ENCODE peak calls at places on chromosomes 12 and 14, in five cellular contexts. X is stimulated activated CD8-positive, alpha-beta memory T cell treated with anti-CD3 and anti-CD28 coated beads, Interleukin-15, amount 100 ng/mL, for 4 hours; I is endothelial cell; T is AG04449; O is sigmoid colon. Z is an unnamed sample.

GRCh38 chr12:130104596-130105253 is 57.5 kb upstream of the FZD10 start:
- DNase-seq in X (no peak), I (no peak), T (no peak), O (no peak), Z (no peak)

GRCh38 chr12:98399532-98399931 is 115.9 kb upstream of the TMPO start:
- DNase-seq in X (peak), I (no peak), T (no peak), O (no peak), Z (no peak)

GRCh38 chr12:10372534-10372931 is 17.3 kb downstream of the KLRK1 start:
- DNase-seq in X (no peak), I (no peak), T (no peak), O (no peak), Z (no peak)

GRCh38 chr14:92287987-92288386 is 35.0 kb upstream of the SLC24A4 start:
- DNase-seq in X (no peak), I (no peak), T (no peak), O (no peak), Z (no peak)

GRCh38 chr14:90642239-90642717 is 174.0 kb downstream of the TTC7B start:
- DNase-seq in X (no peak), I (no peak), T (no peak), O (no peak), Z (no peak)

GRCh38 chr14:26282578-26282977 is 315.3 kb downstream of the NOVA1 start:
- DNase-seq in X (no peak), I (no peak), T (no peak), O (no peak), Z (no peak)

GRCh38 chr14:76326918-76327689 is 48.8 kb upstream of the ESRRB start:
- DNase-seq in X (no peak), I (no peak), T (no peak), O (peak), Z (no peak)

GRCh38 chr12:54398995-54399793 is 14.7 kb upstream of the ZNF385A start:
- DNase-seq in X (peak), I (peak), T (no peak), O (peak), Z (no peak)

GRCh38 chr12:28114488-28114887 is 75.8 kb upstream of the CCDC91 start:
- DNase-seq in X (no peak), I (no peak), T (no peak), O (no peak), Z (no peak)

GRCh38 chr14:90091393-90091792 is 29.6 kb downstream of the KCNK13 start:
- DNase-seq in X (no peak), I (no peak), T (no peak), O (no peak), Z (no peak)

GRCh38 chr14:61841145-61841544 is 78.9 kb downstream of the SNAPC1 start:
- DNase-seq in X (no peak), I (no peak), T (no peak), O (no peak), Z (no peak)

GRCh38 chr12:58731096-58731495 is 189.2 kb downstream of the LRIG3 start:
- DNase-seq in X (no peak), I (no peak), T (no peak), O (no peak), Z (no peak)

GRCh38 chr12:64120568-64120967 is 101.5 kb downstream of the KICS2 start:
- DNase-seq in X (no peak), I (no peak), T (no peak), O (no peak), Z (no peak)

GRCh38 chr14:81169711-81170103 is 51.1 kb downstream of the GTF2A1 start:
- DNase-seq in X (no peak), I (no peak), T (no peak), O (peak), Z (no peak)

GRCh38 chr14:102824832-102825231 is 47.6 kb downstream of the TRAF3 start:
- DNase-seq in X (no peak), I (no peak), T (no peak), O (no peak), Z (no peak)

GRCh38 chr12:124036117-124037109 is 63.4 kb downstream of the ZNF664 start:
- DNase-seq in X (no peak), I (peak), T (no peak), O (no peak), Z (peak)

GRCh38 chr12:51076235-51076930 is 7.0 kb downstream of the CSRNP2 start:
- DNase-seq in X (no peak), I (no peak), T (no peak), O (no peak), Z (no peak)

GRCh38 chr12:98970210-98970609 is 325.1 kb downstream of the APAF1 start:
- DNase-seq in X (no peak), I (no peak), T (no peak), O (no peak), Z (no peak)